ENCODE peak calls at places on chromosomes 12 and 14, in seven cellular contexts. One of them, this sample, is unnamed.

GRCh38 chr12:765861-766260 is 13.5 kb downstream of the WNK1 start:
- DNase-seq in T-helper 2 cell: no peak
- DNase-seq in posterior vena cava: no peak
- DNase-seq in fibroblast of pulmonary artery: no peak
- DNase-seq in anterior cingulate cortex: no peak
- DNase-seq in endothelial cell: no peak
- DNase-seq in right cardiac atrium: no peak
- DNase-seq in this sample: no peak

GRCh38 chr12:56836317-56836716 is 73.2 kb downstream of the HSD17B6 start:
- DNase-seq in T-helper 2 cell: no peak
- DNase-seq in posterior vena cava: no peak
- DNase-seq in fibroblast of pulmonary artery: peak
- DNase-seq in anterior cingulate cortex: no peak
- DNase-seq in endothelial cell: no peak
- DNase-seq in right cardiac atrium: peak
- DNase-seq in this sample: peak

GRCh38 chr14:69059658-69060648 is 80.9 kb upstream of the ACTN1 start:
- DNase-seq in T-helper 2 cell: no peak
- DNase-seq in posterior vena cava: no peak
- DNase-seq in fibroblast of pulmonary artery: peak
- DNase-seq in anterior cingulate cortex: no peak
- DNase-seq in endothelial cell: no peak
- DNase-seq in right cardiac atrium: peak
- DNase-seq in this sample: no peak

GRCh38 chr14:52918486-52918885 is 32.4 kb downstream of the FERMT2 start:
- DNase-seq in T-helper 2 cell: no peak
- DNase-seq in posterior vena cava: no peak
- DNase-seq in fibroblast of pulmonary artery: peak
- DNase-seq in anterior cingulate cortex: no peak
- DNase-seq in endothelial cell: no peak
- DNase-seq in right cardiac atrium: no peak
- DNase-seq in this sample: no peak

GRCh38 chr14:83779266-83779665 is 1750.7 kb upstream of the FLRT2 start:
- DNase-seq in T-helper 2 cell: no peak
- DNase-seq in posterior vena cava: no peak
- DNase-seq in fibroblast of pulmonary artery: peak
- DNase-seq in anterior cingulate cortex: no peak
- DNase-seq in endothelial cell: no peak
- DNase-seq in right cardiac atrium: no peak
- DNase-seq in this sample: no peak

GRCh38 chr12:72271401-72271740 is 799 bp upstream of the TRHDE start:
- DNase-seq in T-helper 2 cell: no peak
- DNase-seq in posterior vena cava: peak
- DNase-seq in fibroblast of pulmonary artery: no peak
- DNase-seq in anterior cingulate cortex: no peak
- DNase-seq in endothelial cell: peak
- DNase-seq in right cardiac atrium: peak
- DNase-seq in this sample: no peak

GRCh38 chr14:68137704-68138619 is 318.4 kb downstream of the RAD51B start:
- DNase-seq in T-helper 2 cell: no peak
- DNase-seq in posterior vena cava: no peak
- DNase-seq in fibroblast of pulmonary artery: peak
- DNase-seq in anterior cingulate cortex: peak
- DNase-seq in endothelial cell: no peak
- DNase-seq in right cardiac atrium: peak
- DNase-seq in this sample: peak

GRCh38 chr12:120669055-120669828 is 17.7 kb upstream of the MLEC start:
- DNase-seq in T-helper 2 cell: no peak
- DNase-seq in posterior vena cava: no peak
- DNase-seq in fibroblast of pulmonary artery: peak
- DNase-seq in anterior cingulate cortex: no peak
- DNase-seq in endothelial cell: no peak
- DNase-seq in right cardiac atrium: peak
- DNase-seq in this sample: peak

GRCh38 chr14:22334627-22335026 is 254.4 kb downstream of the DAD1 start:
- DNase-seq in T-helper 2 cell: no peak
- DNase-seq in posterior vena cava: no peak
- DNase-seq in fibroblast of pulmonary artery: no peak
- DNase-seq in anterior cingulate cortex: no peak
- DNase-seq in endothelial cell: no peak
- DNase-seq in right cardiac atrium: no peak
- DNase-seq in this sample: no peak

GRCh38 chr12:131217024-131217586 is 263.4 kb downstream of the ADGRD1 start:
- DNase-seq in T-helper 2 cell: no peak
- DNase-seq in posterior vena cava: peak
- DNase-seq in fibroblast of pulmonary artery: no peak
- DNase-seq in anterior cingulate cortex: no peak
- DNase-seq in endothelial cell: no peak
- DNase-seq in right cardiac atrium: no peak
- DNase-seq in this sample: no peak

GRCh38 chr14:82230748-82231147 is 697.1 kb upstream of the SEL1L start:
- DNase-seq in T-helper 2 cell: no peak
- DNase-seq in posterior vena cava: no peak
- DNase-seq in fibroblast of pulmonary artery: no peak
- DNase-seq in anterior cingulate cortex: no peak
- DNase-seq in endothelial cell: no peak
- DNase-seq in right cardiac atrium: no peak
- DNase-seq in this sample: no peak

GRCh38 chr12:4114986-4115385 is 158.6 kb upstream of the CCND2 start:
- DNase-seq in T-helper 2 cell: peak
- DNase-seq in posterior vena cava: no peak
- DNase-seq in fibroblast of pulmonary artery: no peak
- DNase-seq in anterior cingulate cortex: no peak
- DNase-seq in endothelial cell: no peak
- DNase-seq in right cardiac atrium: no peak
- DNase-seq in this sample: no peak

GRCh38 chr14:71322660-71323250 is 415.5 kb downstream of the PCNX1 start:
- DNase-seq in T-helper 2 cell: no peak
- DNase-seq in posterior vena cava: no peak
- DNase-seq in fibroblast of pulmonary artery: peak
- DNase-seq in anterior cingulate cortex: no peak
- DNase-seq in endothelial cell: no peak
- DNase-seq in right cardiac atrium: no peak
- DNase-seq in this sample: peak

GRCh38 chr12:75374971-75375370 is 15.9 kb upstream of the GLIPR1L2 start:
- DNase-seq in T-helper 2 cell: no peak
- DNase-seq in posterior vena cava: no peak
- DNase-seq in fibroblast of pulmonary artery: no peak
- DNase-seq in anterior cingulate cortex: no peak
- DNase-seq in endothelial cell: no peak
- DNase-seq in right cardiac atrium: no peak
- DNase-seq in this sample: no peak

GRCh38 chr14:61749264-61749663 is 13.0 kb upstream of the SNAPC1 start:
- DNase-seq in T-helper 2 cell: no peak
- DNase-seq in posterior vena cava: no peak
- DNase-seq in fibroblast of pulmonary artery: no peak
- DNase-seq in anterior cingulate cortex: no peak
- DNase-seq in endothelial cell: no peak
- DNase-seq in right cardiac atrium: no peak
- DNase-seq in this sample: no peak

GRCh38 chr12:130126023-130126432 is 36.2 kb upstream of the FZD10 start:
- DNase-seq in T-helper 2 cell: no peak
- DNase-seq in posterior vena cava: peak
- DNase-seq in fibroblast of pulmonary artery: no peak
- DNase-seq in anterior cingulate cortex: no peak
- DNase-seq in endothelial cell: no peak
- DNase-seq in right cardiac atrium: peak
- DNase-seq in this sample: no peak

GRCh38 chr12:69254857-69255256 is 15.5 kb downstream of the CPSF6 start:
- DNase-seq in T-helper 2 cell: no peak
- DNase-seq in posterior vena cava: no peak
- DNase-seq in fibroblast of pulmonary artery: no peak
- DNase-seq in anterior cingulate cortex: no peak
- DNase-seq in endothelial cell: no peak
- DNase-seq in right cardiac atrium: no peak
- DNase-seq in this sample: no peak

GRCh38 chr14:100065942-100066574 is 836 bp downstream of the EVL start:
- DNase-seq in T-helper 2 cell: peak
- DNase-seq in posterior vena cava: no peak
- DNase-seq in fibroblast of pulmonary artery: no peak
- DNase-seq in anterior cingulate cortex: no peak
- DNase-seq in endothelial cell: no peak
- DNase-seq in right cardiac atrium: peak
- DNase-seq in this sample: no peak